ENCODE peak calls at places on chromosome 14, in ten cellular contexts. E, S, J, W, Z, H, V, D, T and F are unnamed samples. For H3K36me3, the result is how much of the 10 kb centered on the place peaks cover.

GRCh38 chr14:54133896-54134295 is 177.3 kb upstream of the BMP4 start:
- DNase-seq in E (peak), S (no peak), J (no peak), W (no peak), Z (no peak), H (no peak), V (peak), D (no peak), T (peak), F (peak)

GRCh38 chr14:76245097-76245496 is 93.4 kb downstream of the GPATCH2L start:
- DNase-seq in E (no peak), S (no peak), J (no peak), W (no peak), Z (no peak), H (no peak), V (no peak), D (no peak), T (peak), F (no peak)

GRCh38 chr14:88840926-88841325 is 16.5 kb downstream of the TTC8 start:
- DNase-seq in E (no peak), S (no peak), J (no peak), W (no peak), Z (no peak), H (no peak), V (no peak), D (no peak), T (no peak), F (no peak)

GRCh38 chr14:69850086-69850735 is 29.0 kb upstream of the SMOC1 start:
- DNase-seq in E (no peak), S (no peak), J (peak), W (no peak), Z (no peak), H (no peak), V (no peak), D (no peak), T (no peak), F (no peak)

GRCh38 chr14:20454359-20454644 is 310 bp downstream of the OSGEP start:
- DNase-seq in E (no peak), S (no peak), J (no peak), W (no peak), Z (no peak), H (peak), V (no peak), D (no peak), T (peak), F (peak)

GRCh38 chr14:79186523-79186922 is 1016.4 kb downstream of the NRXN3 start:
- DNase-seq in E (no peak), S (no peak), J (no peak), W (no peak), Z (no peak), H (no peak), V (peak), D (no peak), T (peak), F (no peak)

GRCh38 chr14:92986254-92987147 is 63.6 kb downstream of the CHGA start:
- DNase-seq in E (no peak), S (no peak), J (no peak), W (no peak), Z (peak), H (no peak), V (peak), D (no peak), T (peak), F (no peak)

GRCh38 chr14:72599579-72600470 is 294.1 kb downstream of the DPF3 start:
- DNase-seq in E (no peak), S (no peak), J (no peak), W (no peak), Z (no peak), H (no peak), V (no peak), D (no peak), T (no peak), F (no peak)

GRCh38 chr14:74240794-74241610 is 1.8 kb downstream of the VSX2 start:
- DNase-seq in E (peak), S (no peak), J (no peak), W (no peak), Z (peak), H (no peak), V (peak), D (no peak), T (no peak), F (peak)

GRCh38 chr14:90107789-90108188 is 46.0 kb downstream of the KCNK13 start:
- DNase-seq in E (no peak), S (no peak), J (no peak), W (no peak), Z (no peak), H (no peak), V (no peak), D (no peak), T (no peak), F (no peak)

GRCh38 chr14:77124345-77125274 is 17.0 kb downstream of the ZDHHC22 start:
- DNase-seq in E (peak), S (peak), J (peak), W (peak), Z (peak), H (peak), V (peak), D (peak), T (no peak), F (peak)

DNA sequence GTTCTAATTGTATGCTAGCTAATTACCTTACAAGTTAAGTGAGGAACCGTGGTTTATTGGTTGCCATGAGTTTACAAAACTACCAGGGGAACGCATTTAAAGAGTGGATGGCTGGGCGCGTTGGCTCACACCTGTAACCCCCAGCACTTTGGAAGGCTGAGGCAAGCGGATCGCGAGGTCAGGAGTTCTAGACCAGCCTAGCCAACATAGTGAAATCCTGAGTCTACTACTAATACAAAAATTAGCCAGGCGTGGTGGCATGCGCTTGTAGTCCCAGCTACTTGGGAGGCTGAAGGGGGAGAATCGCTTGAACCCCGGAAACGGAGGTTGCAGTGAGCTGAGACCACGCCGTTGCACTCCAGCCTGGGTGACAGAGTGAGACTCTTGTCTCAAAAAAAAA is 2.2 kb downstream of the EIF5 start:
- DNase-seq in E (no peak), S (no peak), J (no peak), W (no peak), Z (no peak), H (no peak), V (no peak), D (no peak), T (no peak), F (no peak)
- H3K4me3 ChIP-seq in E (peak), S (peak), J (peak), W (peak), Z (no peak), H (no peak), V (peak), D (peak), T (peak), F (no peak)

GRCh38 chr14:100052819-100053218 is 12.4 kb upstream of the EVL start:
- DNase-seq in E (no peak), S (no peak), J (no peak), W (no peak), Z (no peak), H (no peak), V (no peak), D (no peak), T (no peak), F (no peak)

GRCh38 chr14:100051103-100051502 is 14.1 kb upstream of the EVL start:
- DNase-seq in E (no peak), S (no peak), J (no peak), W (no peak), Z (no peak), H (no peak), V (peak), D (no peak), T (no peak), F (no peak)

GRCh38 chr14:100048786-100049185 is 16.4 kb upstream of the EVL start:
- DNase-seq in E (no peak), S (no peak), J (no peak), W (no peak), Z (no peak), H (no peak), V (no peak), D (no peak), T (peak), F (no peak)

GRCh38 chr14:100049220-100049619 is 16.0 kb upstream of the EVL start:
- DNase-seq in E (no peak), S (no peak), J (no peak), W (no peak), Z (no peak), H (no peak), V (peak), D (no peak), T (peak), F (no peak)

DNA sequence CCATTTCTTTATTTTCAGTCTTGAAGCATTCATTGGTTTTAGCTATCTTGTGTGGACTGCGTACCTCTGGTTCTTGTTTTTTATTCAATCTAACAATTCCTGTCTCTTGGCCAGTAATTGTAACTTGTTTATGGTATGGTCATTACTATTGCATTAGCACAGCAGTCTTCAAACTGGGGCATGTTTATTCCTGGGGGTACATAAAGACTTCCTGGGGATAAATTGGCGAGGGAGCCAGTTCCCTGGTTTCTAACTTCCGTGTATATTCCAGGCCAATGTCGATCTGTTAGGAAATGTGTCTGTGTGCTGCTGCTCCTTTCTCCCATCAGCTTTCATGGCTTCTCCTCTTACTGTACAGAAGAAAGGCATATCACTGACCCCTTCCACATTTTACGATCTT is 13.7 kb upstream of the EVL start:
- DNase-seq in E (no peak), S (no peak), J (no peak), W (no peak), Z (no peak), H (no peak), V (no peak), D (no peak), T (no peak), F (no peak)
- H3K36me3 ChIP-seq in E (under half), S (under half), J (under half), W (under half), Z (under half), H (under half), V (under half), D (under half), T (under half), F (under half)

GRCh38 chr14:99717682-99718013 is 33.5 kb downstream of the CYP46A1 start:
- DNase-seq in E (no peak), S (no peak), J (no peak), W (no peak), Z (no peak), H (no peak), V (no peak), D (no peak), T (no peak), F (no peak)

GRCh38 chr14:99718811-99719192 is 34.7 kb downstream of the CYP46A1 start:
- DNase-seq in E (no peak), S (no peak), J (no peak), W (no peak), Z (no peak), H (no peak), V (no peak), D (no peak), T (no peak), F (peak)

GRCh38 chr14:99716850-99717681 is 33.0 kb downstream of the CYP46A1 start:
- DNase-seq in E (peak), S (no peak), J (no peak), W (no peak), Z (no peak), H (no peak), V (no peak), D (no peak), T (no peak), F (peak)

GRCh38 chr14:99716091-99716849 is 32.2 kb downstream of the CYP46A1 start:
- DNase-seq in E (no peak), S (no peak), J (no peak), W (no peak), Z (no peak), H (no peak), V (no peak), D (no peak), T (no peak), F (no peak)

DNA sequence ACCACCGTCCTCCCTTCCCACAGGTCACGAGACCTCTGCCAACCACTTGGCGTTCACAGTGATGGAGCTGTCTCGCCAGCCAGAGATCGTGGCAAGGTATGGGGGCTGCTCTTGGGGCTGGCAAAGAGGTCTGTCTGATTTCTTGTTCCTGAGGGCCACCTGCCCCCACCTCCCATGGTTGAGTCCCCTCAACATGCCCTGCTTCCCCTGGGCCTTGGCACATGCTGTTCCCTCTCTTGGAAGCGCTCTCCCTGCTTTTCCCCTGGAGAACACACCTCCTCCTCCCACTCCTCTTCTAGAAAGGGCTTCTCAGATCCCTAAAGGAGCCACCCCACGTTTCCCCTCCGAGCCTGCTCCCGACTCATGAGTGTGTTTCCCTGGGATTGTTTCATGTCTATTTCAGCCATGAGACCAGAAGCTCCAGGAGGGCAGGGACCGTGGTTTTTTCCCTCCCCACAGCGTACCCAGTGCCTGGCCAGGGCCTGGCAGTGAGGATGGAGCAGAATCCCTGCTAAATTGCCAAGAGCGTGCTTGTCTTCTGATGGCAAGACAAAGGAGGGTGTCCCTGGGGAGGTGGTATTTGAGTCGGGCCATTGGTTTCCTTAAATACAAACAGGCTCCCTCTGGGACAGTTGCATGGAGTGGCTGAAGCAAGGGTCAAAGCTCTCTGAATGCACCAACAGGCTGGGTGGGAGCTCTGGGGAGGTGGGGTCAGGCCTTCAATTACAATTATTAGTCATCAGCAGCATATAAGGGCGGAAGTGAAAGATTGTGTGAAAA is 34.1 kb downstream of the CYP46A1 start:
- DNase-seq in E (peak), S (no peak), J (no peak), W (peak), Z (no peak), H (no peak), V (no peak), D (no peak), T (no peak), F (no peak)
- H3K4me3 ChIP-seq in E (no peak), S (no peak), J (no peak), W (no peak), Z (no peak), H (no peak), V (no peak), D (no peak), T (no peak), F (no peak)

GRCh38 chr14:81192594-81192993 is 28.2 kb downstream of the GTF2A1 start:
- DNase-seq in E (no peak), S (no peak), J (no peak), W (no peak), Z (no peak), H (no peak), V (no peak), D (no peak), T (no peak), F (no peak)

GRCh38 chr14:81200041-81200440 is 20.7 kb downstream of the GTF2A1 start:
- DNase-seq in E (no peak), S (no peak), J (no peak), W (no peak), Z (no peak), H (no peak), V (no peak), D (no peak), T (no peak), F (no peak)

GRCh38 chr14:81199084-81199483 is 21.7 kb downstream of the GTF2A1 start:
- DNase-seq in E (no peak), S (no peak), J (no peak), W (no peak), Z (no peak), H (no peak), V (no peak), D (no peak), T (no peak), F (no peak)

GRCh38 chr14:81198651-81199050 is 22.1 kb downstream of the GTF2A1 start:
- DNase-seq in E (no peak), S (no peak), J (no peak), W (no peak), Z (no peak), H (no peak), V (no peak), D (no peak), T (no peak), F (no peak)

DNA sequence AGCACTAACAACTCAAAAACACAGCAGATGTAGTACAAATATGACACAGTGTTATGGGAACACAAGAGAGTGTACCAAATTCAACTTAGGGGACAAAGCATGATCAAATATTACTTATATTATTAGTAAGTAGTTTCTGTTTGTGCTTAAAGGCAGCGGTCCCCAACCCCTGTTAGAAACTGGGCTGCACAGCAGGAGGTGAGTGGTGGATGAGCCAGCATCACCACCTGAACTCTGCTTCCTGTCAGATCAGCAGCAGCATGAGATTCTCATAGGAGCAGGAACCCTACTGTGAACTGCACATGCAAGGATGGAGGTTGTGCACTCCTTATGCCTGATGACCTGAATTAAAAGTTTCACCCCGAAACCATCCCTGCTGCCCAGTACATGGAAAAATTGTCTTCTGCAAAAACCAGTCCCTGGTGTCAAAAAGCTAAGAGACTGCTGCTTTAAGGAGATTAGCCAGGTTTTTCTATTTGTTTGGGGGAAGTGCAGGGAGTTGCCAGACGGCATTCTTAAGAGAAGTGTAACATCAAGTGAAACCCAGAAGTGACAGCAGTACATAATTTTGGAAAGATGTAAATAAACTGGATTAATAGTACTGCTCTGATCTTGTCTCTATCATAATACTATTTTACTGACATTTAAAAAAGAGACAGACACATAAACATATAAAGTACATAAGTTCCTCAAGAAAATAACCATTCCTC is 26.7 kb downstream of the GTF2A1 start:
- DNase-seq in E (no peak), S (no peak), J (no peak), W (no peak), Z (no peak), H (no peak), V (no peak), D (no peak), T (no peak), F (no peak)
- H3K36me3 ChIP-seq in E (half or more), S (under half), J (under half), W (under half), Z (half or more), H (under half), V (under half), D (half or more), T (under half), F (under half)